ENCODE peak calls at places on chromosomes 4 and X, in nine cellular contexts. Z is testis, P is right atrium auricular region, I is IMR-90, J is tibial nerve, N is AG04450, F is uterus, L is kidney epithelial cell, W is sigmoid colon. Y is an unnamed sample. For H3K27me3, the result is how much of the 10 kb centered on the place peaks cover.

GRCh38 chr4:8696369-8697127 is 104.0 kb downstream of the CPZ start:
- DNase-seq in Z (no peak), F (no peak), J (no peak), W (peak), P (no peak), I (no peak), L (no peak), N (no peak), Y (no peak)

GRCh38 chrX:51496501-51497291 is at the start of gene NUDT11:
- DNase-seq in L (no peak), J (peak), W (peak), F (peak), I (peak), Z (peak), P (no peak), N (no peak), Y (peak)

GRCh38 chr4:76614589-76614988 is 179.6 kb downstream of the SHROOM3 start:
- DNase-seq in W (no peak), Z (no peak), P (no peak), J (no peak), L (no peak), N (no peak), I (peak), F (no peak), Y (no peak)

GRCh38 chr4:175298119-175298518 is 380.0 kb downstream of the ADAM29 start:
- DNase-seq in Z (no peak), J (no peak), P (no peak), F (no peak), N (peak), I (peak), L (no peak), W (no peak), Y (no peak)

GRCh38 chr4:179415842-179416223 is 1973.6 kb upstream of the AGA start:
- DNase-seq in J (no peak), N (peak), I (peak), W (no peak), Z (no peak), F (no peak), P (no peak), L (peak), Y (no peak)

GRCh38 chrX:105972690-105973386 is 65.7 kb downstream of the SERPINA7 start:
- DNase-seq in W (no peak), N (no peak), Z (no peak), J (no peak), P (no peak), I (no peak), L (no peak), F (no peak), Y (peak)

GRCh38 chr4:8870647-8871416 is 807 bp downstream of the HMX1 start:
- DNase-seq in P (no peak), I (no peak), N (no peak), J (no peak), F (no peak), W (no peak), Z (no peak), L (no peak), Y (no peak)

GRCh38 chr4:63700569-63700968 is 708.7 kb downstream of the TECRL start:
- DNase-seq in Z (no peak), P (no peak), J (no peak), N (no peak), I (no peak), W (no peak), F (no peak), L (no peak), Y (no peak)

GRCh38 chrX:70264784-70265183 is 3.4 kb upstream of the ARR3 start:
- DNase-seq in W (no peak), P (no peak), Z (no peak), I (no peak), F (no peak), J (no peak), L (no peak), N (no peak), Y (no peak)

GRCh38 chrX:17854521-17854920 is 6.6 kb downstream of the RAI2 start:
- DNase-seq in Z (peak), F (no peak), L (no peak), N (no peak), W (no peak), I (no peak), J (no peak), P (no peak), Y (no peak)

GRCh38 chr4:155008389-155008788 is 200.0 kb upstream of the NPY2R start:
- DNase-seq in F (no peak), W (no peak), Z (no peak), P (no peak), L (no peak), J (no peak), N (no peak), I (no peak), Y (no peak)

GRCh38 chr4:2045518-2045951 is 13.6 kb upstream of the NAT8L start:
- DNase-seq in P (no peak), I (no peak), Z (no peak), N (no peak), J (no peak), L (no peak), W (no peak), F (no peak), Y (no peak)

GRCh38 chr4:120869511-120870278 is 52.8 kb downstream of the PRDM5 start:
- DNase-seq in W (no peak), Z (no peak), N (no peak), L (no peak), J (no peak), I (peak), P (no peak), F (no peak), Y (no peak)

GRCh38 chr4:27921236-27921635 is 1060.6 kb downstream of the STIM2 start:
- DNase-seq in N (no peak), Z (no peak), F (no peak), W (no peak), P (no peak), L (no peak), J (no peak), I (peak), Y (no peak)

GRCh38 chrX:119726900-119727555 is 31.4 kb upstream of the SOWAHD start:
- DNase-seq in J (no peak), N (no peak), W (no peak), Z (no peak), F (no peak), P (no peak), I (no peak), L (no peak), Y (no peak)

GRCh38 chr4:103099691-103100392 is at the start of gene BDH2:
- DNase-seq in I (peak), W (peak), L (peak), Z (peak), N (peak), F (peak), J (no peak), P (peak), Y (peak)

GRCh38 chr4:88497859-88498409 is 25.6 kb downstream of the PYURF start:
- DNase-seq in N (no peak), I (no peak), F (no peak), J (no peak), W (no peak), P (no peak), Z (no peak), L (no peak), Y (no peak)

GRCh38 chrX:5681159-5681558 is 547.5 kb downstream of the NLGN4X start:
- DNase-seq in W (no peak), P (no peak), L (no peak), J (no peak), N (no peak), Z (no peak), F (no peak), I (no peak), Y (no peak)

GRCh38 chr4:80538276-80538926 is 202.9 kb downstream of the CFAP299 start:
- DNase-seq in L (peak), N (no peak), P (no peak), F (no peak), I (peak), Z (no peak), W (no peak), J (no peak), Y (no peak)

GRCh38 chr4:2935762-2936743 is 27.2 kb downstream of the NOP14 start:
- DNase-seq in W (peak), L (peak), N (no peak), J (no peak), F (peak), P (no peak), I (no peak), Z (peak), Y (no peak)

GRCh38 chrX:39705299-39705698 is 392.5 kb downstream of the BCOR start:
- DNase-seq in L (peak), N (peak), W (peak), J (peak), Z (peak), F (peak), I (peak), P (peak), Y (peak)

GRCh38 chrX:120309873-120310730 is 1.2 kb downstream of the TMEM255A start:
- DNase-seq in J (no peak), Z (no peak), P (no peak), L (no peak), I (no peak), F (peak), W (no peak), N (no peak), Y (peak)

GRCh38 chr4:97279410-97279809 is 863.9 kb downstream of the STPG2 start:
- DNase-seq in Z (no peak), J (no peak), I (no peak), L (no peak), P (no peak), F (no peak), N (no peak), W (no peak), Y (no peak)

GRCh38 chr4:89275587-89275986 is 32.0 kb downstream of the GPRIN3 start:
- DNase-seq in J (no peak), I (no peak), F (no peak), Z (no peak), L (peak), P (no peak), N (no peak), W (no peak), Y (no peak)

GRCh38 chr4:5795580-5795979 is 84.6 kb downstream of the EVC start:
- DNase-seq in J (no peak), L (no peak), N (no peak), W (no peak), I (no peak), F (no peak), Z (no peak), P (no peak), Y (no peak)

GRCh38 chr4:99968330-99968729 is 18.3 kb upstream of the H2AZ1 start:
- DNase-seq in Z (no peak), P (no peak), L (peak), F (no peak), N (peak), W (no peak), J (no peak), I (peak), Y (no peak)

GRCh38 chr4:100149190-100149589 is 41.1 kb downstream of the DDIT4L start:
- DNase-seq in J (no peak), I (no peak), P (no peak), W (no peak), L (no peak), Z (no peak), N (no peak), F (no peak), Y (no peak)

GRCh38 chr4:114191496-114191895 is 212.0 kb upstream of the ARSJ start:
- DNase-seq in W (no peak), F (no peak), Z (no peak), N (no peak), L (no peak), I (no peak), P (no peak), J (no peak), Y (no peak)

GRCh38 chrX:119234931-119235555 is 1.0 kb upstream of the PGRMC1 start:
- DNase-seq in W (no peak), I (no peak), F (peak), P (no peak), Z (no peak), J (no peak), L (no peak), N (no peak), Y (peak)

GRCh38 chr4:106775636-106776035 is 260.5 kb downstream of the DKK2 start:
- DNase-seq in I (no peak), F (no peak), L (no peak), Z (no peak), N (no peak), J (no peak), P (no peak), W (no peak), Y (no peak)

GRCh38 chrX:112211459-112211858 is 128.9 kb upstream of the TRPC5 start:
- DNase-seq in I (peak), F (no peak), P (no peak), L (no peak), J (no peak), W (no peak), N (no peak), Z (no peak), Y (no peak)

GRCh38 chr4:61915501-61915900 is 715.4 kb downstream of the ADGRL3 start:
- DNase-seq in W (no peak), J (no peak), L (no peak), N (no peak), I (no peak), Z (no peak), P (no peak), F (no peak), Y (no peak)

GRCh38 chr4:175419120-175419774 is 392.8 kb downstream of the GPM6A start:
- DNase-seq in W (no peak), L (peak), P (no peak), J (no peak), Z (no peak), N (peak), F (no peak), I (peak), Y (no peak)

GRCh38 chrX:42414057-42414456 is 363.9 kb downstream of the PPP1R2C start:
- DNase-seq in J (no peak), N (no peak), L (no peak), F (no peak), W (no peak), I (no peak), Z (no peak), P (no peak), Y (no peak)

GRCh38 chrX:116726806-116727205 is 264.0 kb upstream of the CT83 start:
- DNase-seq in Z (no peak), I (no peak), W (no peak), P (no peak), J (no peak), L (no peak), F (no peak), N (no peak), Y (no peak)

GRCh38 chrX:13008851-13009250 is 33.9 kb downstream of the TMSB4X start:
- DNase-seq in F (no peak), N (no peak), W (no peak), I (no peak), J (no peak), Z (no peak), P (no peak), L (no peak), Y (no peak)

GRCh38 chrX:13009256-13009655 is 34.3 kb downstream of the TMSB4X start:
- DNase-seq in J (no peak), Z (no peak), I (no peak), F (no peak), L (no peak), N (no peak), P (no peak), W (no peak), Y (no peak)

GRCh38 chrX:13008189-13008533 is 33.3 kb downstream of the TMSB4X start:
- DNase-seq in F (no peak), I (peak), Z (no peak), L (no peak), W (no peak), J (no peak), N (no peak), P (no peak), Y (no peak)

GRCh38 chrX:13010546-13010945 is 33.9 kb downstream of the FAM9C start:
- DNase-seq in I (no peak), P (no peak), J (no peak), Z (no peak), W (no peak), L (no peak), F (no peak), N (no peak), Y (no peak)

GRCh38 chrX:13009844-13010243 is 34.6 kb downstream of the FAM9C start:
- DNase-seq in P (no peak), N (no peak), F (no peak), J (no peak), I (peak), Z (no peak), W (no peak), L (no peak), Y (no peak)
- TF ChIP-seq CTCF in P (no peak), N (no peak), F (no peak), J (no peak), I (no peak), Z (no peak), W (no peak), L (no peak), Y (no peak)

DNA sequence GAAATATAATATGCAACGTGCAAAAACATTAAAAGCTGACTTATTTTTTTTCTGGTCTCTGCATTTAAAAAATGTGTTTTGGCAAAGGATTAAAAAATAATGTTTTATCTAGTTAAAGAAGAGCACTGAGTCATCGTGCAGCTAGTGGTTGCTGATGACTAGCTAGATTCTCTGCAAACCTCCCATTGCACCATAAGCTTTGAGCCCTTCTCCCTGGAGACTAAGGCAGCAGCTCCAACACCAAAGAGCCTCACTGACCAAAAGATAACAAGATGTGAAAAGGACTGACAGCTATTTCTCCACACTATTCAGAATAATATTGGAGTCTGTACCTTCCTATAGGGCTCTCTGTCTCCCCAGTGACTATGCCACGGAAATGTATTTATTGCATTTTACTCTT is 424.3 kb downstream of the SLITRK2 start:
- DNase-seq in F (no peak), Z (no peak), P (no peak), N (no peak), J (no peak), I (no peak), L (no peak), W (no peak), Y (no peak)
- H3K27me3 ChIP-seq in F (under half), Z (under half), P (under half), N (under half), J (under half), I (under half), L (under half), W (under half), Y (under half)

GRCh38 chr4:75051431-75051830 is 118.5 kb downstream of the PARM1 start:
- DNase-seq in L (no peak), W (no peak), F (no peak), N (no peak), I (no peak), J (no peak), Z (no peak), P (no peak), Y (no peak)

GRCh38 chr4:75042601-75043208 is 109.8 kb downstream of the PARM1 start:
- DNase-seq in W (no peak), L (no peak), J (no peak), I (no peak), Z (peak), F (no peak), P (no peak), N (no peak), Y (peak)

GRCh38 chr4:75046641-75047040 is 113.7 kb downstream of the PARM1 start:
- DNase-seq in I (no peak), F (no peak), L (no peak), P (no peak), Z (no peak), J (no peak), N (no peak), W (no peak), Y (no peak)

GRCh38 chr4:75046226-75046625 is 113.3 kb downstream of the PARM1 start:
- DNase-seq in P (no peak), I (no peak), N (no peak), F (no peak), L (no peak), J (no peak), Z (no peak), W (no peak), Y (no peak)

GRCh38 chr4:75048208-75048879 is 115.4 kb downstream of the PARM1 start:
- DNase-seq in J (no peak), N (no peak), I (no peak), W (no peak), P (no peak), L (no peak), Z (no peak), F (no peak), Y (no peak)
- TF ChIP-seq CTCF in J (no peak), N (peak), I (peak), W (no peak), P (no peak), L (peak), Z (no peak), F (no peak), Y (no peak)

DNA sequence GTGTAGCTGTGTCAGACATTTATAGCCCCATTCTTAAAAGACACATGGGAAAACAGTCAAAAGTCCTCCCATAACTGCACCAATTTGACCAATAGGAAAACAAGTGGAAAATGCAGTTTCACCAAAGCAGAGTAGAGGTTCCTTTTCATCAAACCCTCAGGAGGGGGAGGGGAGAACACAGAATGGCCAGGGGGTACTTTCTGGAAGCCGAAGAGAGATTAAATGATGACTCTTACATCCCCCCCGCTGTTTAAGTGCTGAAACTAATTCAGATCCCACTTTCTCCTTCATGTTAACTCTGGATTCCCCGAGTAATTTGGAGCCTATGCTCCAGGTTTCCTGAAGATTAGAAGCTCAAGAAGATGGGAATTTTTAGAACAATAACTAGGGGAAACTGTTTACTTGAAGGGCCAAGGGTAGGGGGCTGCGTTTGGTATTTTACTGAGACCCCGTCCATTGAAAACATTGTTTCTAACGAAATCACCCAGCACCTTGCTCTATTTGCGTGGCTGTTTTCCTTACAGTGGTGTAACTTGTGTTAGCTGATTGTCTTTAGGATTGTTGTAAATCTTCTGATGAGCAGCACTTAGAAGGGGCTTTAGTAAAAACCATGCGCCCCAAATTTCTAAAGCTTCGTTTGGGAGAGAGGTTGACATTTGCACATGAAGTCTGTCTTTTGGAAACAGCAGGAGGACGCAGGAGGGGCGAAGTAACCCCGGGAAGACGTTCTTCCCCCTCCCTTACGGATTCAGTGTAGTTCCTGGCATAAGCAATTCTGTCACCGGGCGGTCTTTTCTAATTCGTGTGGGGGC is 2.2 kb upstream of the LEF1 start:
- DNase-seq in F (no peak), Z (no peak), N (no peak), J (no peak), L (no peak), P (no peak), W (no peak), I (no peak), Y (no peak)
- H3K27me3 ChIP-seq in F (under half), Z (under half), N (half or more), J (under half), L (under half), P (half or more), W (half or more), I (half or more), Y (half or more)

GRCh38 chr4:98746530-98746929 is 88.1 kb upstream of the TSPAN5 start:
- DNase-seq in J (no peak), N (no peak), I (peak), Z (no peak), P (no peak), L (peak), W (no peak), F (no peak), Y (peak)

GRCh38 chr4:98744372-98745150 is 86.2 kb upstream of the TSPAN5 start:
- DNase-seq in I (no peak), Z (no peak), J (no peak), W (no peak), N (no peak), F (no peak), L (no peak), P (no peak), Y (peak)

GRCh38 chr4:98746936-98747658 is 88.7 kb upstream of the TSPAN5 start:
- DNase-seq in W (no peak), F (no peak), P (no peak), J (no peak), L (no peak), Z (no peak), N (no peak), I (peak), Y (peak)

GRCh38 chr4:98747659-98748091 is 89.3 kb upstream of the TSPAN5 start:
- DNase-seq in L (no peak), F (no peak), W (no peak), N (no peak), P (no peak), J (no peak), I (no peak), Z (no peak), Y (peak)

GRCh38 chr4:98745372-98745771 is 87.0 kb upstream of the TSPAN5 start:
- DNase-seq in P (no peak), I (peak), F (no peak), J (no peak), Z (peak), L (no peak), N (no peak), W (no peak), Y (peak)
- TF ChIP-seq CTCF in P (peak), I (peak), F (no peak), J (no peak), Z (no peak), L (no peak), N (peak), W (no peak), Y (no peak)